ENCODE peak calls at places on chromosomes 5 and 9, in nine cellular contexts. F is heart right ventricle; Z is anterior cingulate cortex; W is foreskin fibroblast; K is kidney tubule cell; P is CD8-positive, alpha-beta memory T cell; L is fibroblast of pulmonary artery; X is stimulated activated naive CD8-positive, alpha-beta T cell treated with anti-CD3 and anti-CD28 coated beads, Interleukin-15, amount 100 ng/mL, for 72 hours; A is MM.1S. J is an unnamed sample.

GRCh38 chr5:6724321-6724929 is 11.2 kb downstream of the TENT4A start:
- DNase-seq in F (no peak), K (no peak), W (no peak), A (no peak), X (no peak), Z (no peak), L (no peak), P (no peak), J (no peak)

GRCh38 chr9:133408042-133408441 is 9.8 kb downstream of the REXO4 start:
- DNase-seq in F (no peak), L (no peak), W (no peak), A (no peak), K (no peak), X (no peak), P (no peak), Z (no peak), J (no peak)

GRCh38 chr5:170117736-170118135 is 12.0 kb downstream of the FOXI1 start:
- DNase-seq in X (no peak), P (no peak), W (no peak), Z (no peak), F (no peak), K (no peak), A (no peak), L (no peak), J (no peak)

GRCh38 chr9:81073821-81074220 is 615.5 kb downstream of the TLE1 start:
- DNase-seq in Z (no peak), L (no peak), A (no peak), F (no peak), K (no peak), X (no peak), P (no peak), W (no peak), J (no peak)

GRCh38 chr9:85290019-85290418 is 451.7 kb downstream of the AGTPBP1 start:
- DNase-seq in L (no peak), K (no peak), F (no peak), W (no peak), P (no peak), Z (no peak), X (peak; percentile 38), A (no peak), J (peak; percentile 2)

GRCh38 chr5:25006734-25007133 is 362.0 kb upstream of the CDH10 start:
- DNase-seq in P (no peak), A (peak; percentile 50), K (no peak), Z (no peak), X (no peak), L (peak; percentile 1), W (no peak), F (no peak), J (no peak)

GRCh38 chr5:143170104-143170503 is 233.4 kb downstream of the NR3C1 start:
- DNase-seq in X (no peak), K (no peak), A (no peak), W (no peak), F (no peak), Z (no peak), L (no peak), P (no peak), J (no peak)

GRCh38 chr9:87270241-87271234 is 227.1 kb upstream of the DAPK1 start:
- DNase-seq in Z (no peak), K (peak; percentile 87), A (peak; percentile 45), X (no peak), P (no peak), L (peak; percentile 73), W (peak; percentile 93), F (peak; percentile 52), J (no peak)

GRCh38 chr9:136245194-136246150 is at the start of gene QSOX2:
- DNase-seq in W (peak; percentile 72), A (peak; percentile 71), X (peak; percentile 84), Z (peak; percentile 83), L (peak; percentile 84), F (peak; percentile 81), K (peak; percentile 76), P (peak; percentile 88), J (peak; percentile 72)

GRCh38 chr9:111297061-111297824 is 32.8 kb downstream of the OR2K2 start:
- DNase-seq in X (no peak), Z (no peak), F (no peak), P (no peak), A (no peak), K (no peak), L (peak; percentile 14), W (no peak), J (no peak)

GRCh38 chr9:132012704-132013345 is 66.8 kb downstream of the MED27 start:
- DNase-seq in W (no peak), X (no peak), F (no peak), K (peak; percentile 16), L (no peak), Z (no peak), A (no peak), P (no peak), J (no peak)

GRCh38 chr5:96687812-96688453 is 25.8 kb downstream of the CAST start:
- DNase-seq in A (peak; percentile 71), X (no peak), P (no peak), F (no peak), K (peak; percentile 56), W (peak; percentile 35), Z (no peak), L (peak; percentile 80), J (no peak)

GRCh38 chr9:16608906-16609305 is 261.6 kb downstream of the BNC2 start:
- DNase-seq in Z (no peak), K (no peak), F (no peak), P (no peak), L (no peak), X (no peak), W (no peak), A (no peak), J (no peak)

GRCh38 chr9:14345586-14346237 is 31.8 kb upstream of the NFIB start:
- DNase-seq in X (no peak), P (no peak), W (no peak), F (no peak), K (no peak), Z (no peak), L (no peak), A (no peak), J (no peak)

GRCh38 chr9:133429216-133429613 is 7.0 kb downstream of the ADAMTS13 start:
- DNase-seq in L (no peak), F (no peak), A (no peak), K (no peak), X (no peak), W (no peak), P (no peak), Z (no peak), J (no peak)

GRCh38 chr9:69357030-69357853 is 32.2 kb downstream of the ENTREP1 start:
- DNase-seq in K (no peak), F (peak; percentile 40), P (no peak), X (no peak), L (no peak), A (no peak), W (no peak), Z (no peak), J (no peak)

GRCh38 chr5:143206194-143207053 is 197.1 kb downstream of the NR3C1 start:
- DNase-seq in W (no peak), A (no peak), F (no peak), X (no peak), Z (no peak), K (no peak), P (no peak), L (no peak), J (no peak)

GRCh38 chr9:87095961-87096360 is 148.7 kb upstream of the GAS1 start:
- DNase-seq in F (no peak), W (no peak), L (no peak), X (no peak), Z (no peak), A (no peak), K (no peak), P (no peak), J (no peak)

GRCh38 chr9:129822825-129823162 is 1.1 kb downstream of the TOR1A start:
- DNase-seq in Z (no peak), X (no peak), P (no peak), K (no peak), F (no peak), A (no peak), L (peak; percentile 24), W (no peak), J (no peak)

J was measured in NK-92 treated with Interleukin-12 subunit alpha and Interleukin-12 subunit beta, amount 100 ng/mL, for 24 hours.